ENCODE peak calls at places on chromosomes 4 and X, in eight cellular contexts. B is keratinocyte, W is hepatocyte, K is GM13976, T is endothelial cell, N is AG04450, V is bronchial epithelial cell, A is transverse colon. C is an unnamed sample.
A peak's percentile ranks its signal among the peaks of the same experiment; 100 is the strongest.

GRCh38 chr4:77120888-77121508 is 36.0 kb upstream of the CCNG2 start:
- DNase-seq in A (no peak), K (peak; percentile 49), N (no peak), B (no peak), V (peak; percentile 20), W (no peak), T (no peak), C (no peak)

GRCh38 chr4:120733968-120734367 is 188.6 kb downstream of the PRDM5 start:
- DNase-seq in K (no peak), T (no peak), V (no peak), A (no peak), N (no peak), W (no peak), B (no peak), C (no peak)

GRCh38 chr4:212438-213174 is 88.3 kb downstream of the ZNF718 start:
- DNase-seq in B (peak; percentile 0), W (no peak), K (no peak), V (peak; percentile 69), T (peak; percentile 82), N (peak; percentile 30), A (peak; percentile 22), C (no peak)

GRCh38 chrX:39518451-39519212 is 579.1 kb downstream of the BCOR start:
- DNase-seq in N (no peak), B (no peak), W (no peak), K (no peak), T (no peak), A (no peak), V (no peak), C (no peak)

GRCh38 chrX:1321689-1322088 is 14.9 kb upstream of the IL3RA start:
- DNase-seq in V (no peak), A (no peak), K (no peak), B (no peak), W (no peak), N (no peak), T (no peak), C (no peak)

GRCh38 chrX:115372026-115372610 is 82.6 kb downstream of the LUZP4 start:
- DNase-seq in W (peak; percentile 73), T (no peak), B (no peak), V (peak; percentile 74), K (no peak), N (no peak), A (no peak), C (no peak)

GRCh38 chr4:105196523-105197145 is 50.0 kb downstream of the TET2 start:
- DNase-seq in A (no peak), B (no peak), W (no peak), T (no peak), V (peak; percentile 34), N (no peak), K (no peak), C (no peak)

GRCh38 chr4:142194905-142195304 is 558.5 kb downstream of the IL15 start:
- DNase-seq in V (no peak), W (no peak), K (no peak), N (no peak), B (no peak), A (no peak), T (no peak), C (no peak)

GRCh38 chrX:123487226-123487625 is 245.6 kb downstream of the THOC2 start:
- DNase-seq in V (no peak), K (no peak), N (no peak), A (no peak), B (no peak), T (no peak), W (no peak), C (no peak)

GRCh38 chr4:107791902-107792301 is 32.8 kb upstream of the SGMS2 start:
- DNase-seq in B (no peak), V (peak; percentile 29), W (no peak), T (no peak), A (no peak), K (no peak), N (no peak), C (no peak)

GRCh38 chr4:41644915-41645295 is 103.6 kb downstream of the PHOX2B start:
- DNase-seq in W (no peak), T (no peak), A (no peak), V (no peak), N (no peak), K (no peak), B (no peak), C (no peak)

GRCh38 chr4:7787067-7787466 is 152.6 kb downstream of the AFAP1 start:
- DNase-seq in T (no peak), V (no peak), N (no peak), A (no peak), B (no peak), W (no peak), K (no peak), C (no peak)

GRCh38 chr4:7787681-7788141 is 151.9 kb downstream of the AFAP1 start:
- DNase-seq in T (no peak), K (no peak), W (no peak), N (no peak), B (no peak), A (no peak), V (no peak), C (no peak)

GRCh38 chr4:7785017-7785416 is 154.6 kb downstream of the AFAP1 start:
- DNase-seq in V (no peak), T (no peak), A (no peak), B (no peak), W (no peak), K (no peak), N (no peak), C (no peak)

GRCh38 chr4:7786517-7786916 is 153.1 kb downstream of the AFAP1 start:
- DNase-seq in T (no peak), N (no peak), K (no peak), W (no peak), V (no peak), B (no peak), A (no peak), C (no peak)

DNA sequence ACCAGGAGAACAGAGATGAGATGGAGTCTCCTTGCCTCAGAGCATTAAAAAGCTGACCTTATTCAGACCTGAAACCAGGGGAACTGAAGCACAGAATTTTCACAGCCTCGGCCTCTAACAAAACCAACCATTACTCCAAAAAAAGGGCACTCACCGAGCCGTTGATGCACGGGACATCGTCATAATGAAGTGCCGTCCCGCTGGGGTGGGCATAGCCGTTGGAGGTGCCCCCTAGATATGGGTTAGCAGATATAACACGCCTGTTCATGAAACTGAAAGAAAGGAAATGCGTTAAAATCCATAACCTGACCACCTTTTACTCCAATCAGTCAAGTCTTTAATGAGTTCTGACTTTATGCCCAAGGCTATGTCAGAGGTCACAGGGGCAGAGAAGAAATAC is 153.6 kb downstream of the AFAP1 start:
- DNase-seq in T (no peak), A (no peak), W (no peak), V (no peak), K (no peak), B (no peak), N (no peak), C (no peak)
- TF ChIP-seq CTCF in T (no peak), A (no peak), W (no peak), V (no peak), K (no peak), B (no peak), N (no peak), C (no peak)

DNA sequence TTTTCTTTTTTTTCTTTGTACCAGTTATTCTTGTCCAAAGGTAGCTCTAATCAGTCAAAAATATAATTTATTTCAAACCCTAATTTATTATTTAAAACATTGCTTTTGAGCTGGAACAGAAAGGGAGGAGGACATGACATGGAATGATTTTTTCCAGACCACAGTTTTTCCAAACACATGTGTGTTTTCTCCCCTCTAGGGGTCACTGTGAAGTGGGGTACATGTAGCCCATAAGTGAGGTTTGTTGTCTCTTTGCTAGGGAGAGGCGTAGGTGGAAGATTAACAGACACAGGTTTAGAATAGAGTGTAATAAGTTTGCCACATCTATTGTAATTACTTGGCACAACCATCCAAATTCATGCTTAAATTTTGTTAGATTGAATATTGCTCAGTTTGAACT is 83.0 kb downstream of the TNIP2 start:
- DNase-seq in T (no peak), V (peak; percentile 10), A (no peak), N (no peak), B (no peak), W (no peak), K (no peak), C (no peak)
- TF ChIP-seq CTCF in T (peak; percentile 18), V (peak; percentile 14), A (no peak), N (peak; percentile 47), B (peak; percentile 31), W (peak; percentile 24), K (no peak), C (no peak)

DNA sequence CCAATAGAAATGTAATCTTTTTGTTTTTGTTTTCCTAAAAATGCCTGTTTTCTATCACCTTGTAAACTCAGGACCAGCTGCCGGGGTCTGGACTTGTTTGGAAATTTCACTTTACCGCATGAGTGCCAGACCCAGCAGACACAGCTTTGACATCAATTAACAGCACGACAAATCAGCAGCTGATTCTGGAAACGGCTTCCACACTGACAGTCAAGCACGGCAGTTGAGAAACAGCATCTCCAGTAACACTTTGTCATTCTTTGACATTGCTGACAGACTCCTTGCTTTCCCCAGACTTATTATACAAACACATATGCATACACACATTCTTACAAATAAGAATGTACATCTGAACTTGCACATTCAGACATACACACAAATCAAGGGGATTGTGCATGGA is 1017.5 kb upstream of the HS3ST1 start:
- DNase-seq in B (no peak), N (no peak), A (no peak), K (no peak), W (no peak), V (no peak), T (no peak), C (no peak)
- TF ChIP-seq CTCF in B (no peak), N (no peak), A (no peak), K (no peak), W (no peak), V (no peak), T (no peak), C (no peak)

GRCh38 chr4:112518675-112519074 is 2.7 kb upstream of the NEUROG2 start:
- DNase-seq in A (no peak), K (no peak), W (no peak), V (no peak), B (no peak), T (no peak), N (no peak), C (no peak)

GRCh38 chr4:112517911-112518310 is 1.9 kb upstream of the NEUROG2 start:
- DNase-seq in T (no peak), K (no peak), N (no peak), V (no peak), W (no peak), A (no peak), B (no peak), C (no peak)

GRCh38 chr4:112516076-112516385 is at the start of gene NEUROG2:
- DNase-seq in T (no peak), A (no peak), V (no peak), N (no peak), K (no peak), B (no peak), W (no peak), C (no peak)

GRCh38 chr4:112516401-112517066 is 554 bp upstream of the NEUROG2 start:
- DNase-seq in W (no peak), A (no peak), V (no peak), N (no peak), T (peak; percentile 43), B (no peak), K (peak; percentile 79), C (no peak)

DNA sequence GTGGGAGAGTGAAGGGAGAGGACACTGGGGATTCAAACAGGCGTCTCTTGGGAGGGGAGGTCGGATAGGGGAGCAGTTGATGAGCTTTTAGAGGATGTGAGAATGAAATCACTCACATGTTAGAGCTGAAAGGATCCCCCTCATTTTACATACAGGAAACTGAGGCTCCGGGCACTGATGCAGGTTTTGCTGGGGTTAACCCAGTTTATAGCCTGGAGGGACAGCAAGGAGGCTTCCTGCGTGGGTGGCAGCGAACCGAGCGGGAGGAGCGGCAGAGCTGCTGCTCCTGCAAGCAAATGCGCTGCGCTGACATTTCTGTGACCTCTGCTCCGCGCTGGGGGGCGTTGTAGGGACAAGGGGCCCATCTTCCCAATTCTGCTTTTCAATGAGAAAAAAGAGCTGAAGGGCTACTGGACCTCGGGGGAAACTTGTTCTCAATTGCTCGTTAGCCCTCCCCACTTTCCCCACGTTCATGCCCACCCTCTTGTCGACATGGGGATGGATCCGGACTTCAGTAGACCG is 1.1 kb upstream of the NEUROG2 start:
- DNase-seq in A (no peak), W (no peak), N (no peak), V (no peak), B (no peak), T (no peak), K (peak; percentile 72), C (no peak)
- TF ChIP-seq CTCF in A (no peak), W (no peak), N (no peak), V (no peak), B (no peak), T (no peak), K (peak; percentile 34), C (no peak)

C was measured in Calu3.